ENCODE peak calls at places on chromosome 15, in ten cellular contexts. J is iris pigment epithelial cell; F is COR-L47; L is GM10248; Q is sciatic nerve; D is ELR; C is nucleus accumbens; W is CD4-positive, CD25-positive, alpha-beta regulatory T cell; S is dermis blood vessel endothelial cell; M is tibial nerve. I is an unnamed sample.

GRCh38 chr15:101411085-101411484 is 78.4 kb downstream of the PCSK6 start:
- DNase-seq in J (no peak), F (no peak), L (no peak), Q (no peak), D (no peak), C (no peak), W (no peak), S (no peak), M (no peak), I (peak; percentile 48)

GRCh38 chr15:88897456-88898194 is 2.3 kb upstream of the HAPLN3 start:
- DNase-seq in J (peak; percentile 92), F (peak; percentile 41), L (no peak), Q (peak; percentile 90), D (peak; percentile 85), C (peak; percentile 79), W (peak; percentile 76), S (peak; percentile 76), M (peak; percentile 79), I (peak; percentile 81)

GRCh38 chr15:40320931-40321371 is 2.5 kb upstream of the INAFM2 start:
- DNase-seq in J (peak; percentile 73), F (peak; percentile 78), L (peak; percentile 78), Q (peak; percentile 68), D (peak; percentile 79), C (peak; percentile 17), W (peak; percentile 77), S (peak; percentile 75), M (no peak), I (peak; percentile 70)

GRCh38 chr15:42401544-42402478 is 42.5 kb downstream of the CAPN3 start:
- DNase-seq in J (no peak), F (no peak), L (peak; percentile 56), Q (no peak), D (peak; percentile 28), C (no peak), W (peak; percentile 18), S (peak; percentile 41), M (no peak), I (no peak)

GRCh38 chr15:63556736-63557135 is 40.5 kb upstream of the FBXL22 start:
- DNase-seq in J (no peak), F (no peak), L (no peak), Q (no peak), D (no peak), C (no peak), W (no peak), S (no peak), M (no peak), I (no peak)

GRCh38 chr15:81265256-81265943 is 58.5 kb downstream of the STARD5 start:
- DNase-seq in J (no peak), F (no peak), L (no peak), Q (no peak), D (no peak), C (no peak), W (peak; percentile 29), S (no peak), M (no peak), I (no peak)

GRCh38 chr15:38758001-38758400 is 193.4 kb upstream of the RASGRP1 start:
- DNase-seq in J (peak; percentile 43), F (no peak), L (no peak), Q (no peak), D (peak; percentile 7), C (no peak), W (no peak), S (peak; percentile 47), M (no peak), I (no peak)

GRCh38 chr15:44550256-44550655 is 13.3 kb downstream of the EIF3J start:
- DNase-seq in J (peak; percentile 57), F (no peak), L (no peak), Q (no peak), D (peak; percentile 75), C (no peak), W (peak; percentile 38), S (peak; percentile 64), M (no peak), I (no peak)

GRCh38 chr15:25690673-25691543 is 172.2 kb downstream of the ATP10A start:
- DNase-seq in J (peak; percentile 31), F (no peak), L (no peak), Q (no peak), D (no peak), C (no peak), W (no peak), S (no peak), M (no peak), I (no peak)

GRCh38 chr15:95559875-95560394 is 770.6 kb upstream of the NR2F2 start:
- DNase-seq in J (peak; percentile 97), F (no peak), L (no peak), Q (no peak), D (peak; percentile 94), C (no peak), W (no peak), S (peak; percentile 78), M (no peak), I (no peak)

GRCh38 chr15:63250312-63250965 is 27.0 kb upstream of the APH1B start:
- DNase-seq in J (peak; percentile 98), F (no peak), L (no peak), Q (no peak), D (peak; percentile 98), C (no peak), W (no peak), S (no peak), M (no peak), I (no peak)

GRCh38 chr15:49697121-49697520 is 76.3 kb downstream of the DTWD1 start:
- DNase-seq in J (peak; percentile 67), F (no peak), L (no peak), Q (no peak), D (peak; percentile 32), C (no peak), W (no peak), S (no peak), M (no peak), I (no peak)

GRCh38 chr15:27549796-27550195 is 549.3 kb downstream of the OCA2 start:
- DNase-seq in J (no peak), F (no peak), L (no peak), Q (no peak), D (no peak), C (no peak), W (no peak), S (no peak), M (no peak), I (no peak)

GRCh38 chr15:40272713-40273056 is 10.2 kb downstream of the ANKRD63 start:
- DNase-seq in J (no peak), F (no peak), L (no peak), Q (no peak), D (peak; percentile 46), C (no peak), W (peak; percentile 16), S (peak; percentile 33), M (no peak), I (no peak)

GRCh38 chr15:35014265-35014664 is 26.2 kb upstream of the ZNF770 start:
- DNase-seq in J (peak; percentile 24), F (no peak), L (no peak), Q (no peak), D (no peak), C (no peak), W (no peak), S (no peak), M (no peak), I (no peak)

GRCh38 chr15:75349851-75350588 is 3.2 kb downstream of the NEIL1 start:
- DNase-seq in J (no peak), F (no peak), L (peak; percentile 61), Q (no peak), D (no peak), C (no peak), W (peak; percentile 94), S (no peak), M (no peak), I (no peak)

GRCh38 chr15:49734831-49735508 is 114.1 kb downstream of the DTWD1 start:
- DNase-seq in J (no peak), F (no peak), L (no peak), Q (no peak), D (no peak), C (no peak), W (no peak), S (no peak), M (no peak), I (no peak)

GRCh38 chr15:63836579-63836978 is 2.8 kb upstream of the HERC1 start:
- DNase-seq in J (no peak), F (no peak), L (no peak), Q (no peak), D (no peak), C (no peak), W (no peak), S (peak; percentile 93), M (no peak), I (peak; percentile 14)

I was measured in prostate gland.